ENCODE peak calls at places on chromosome 20, in four cellular contexts. One of them, this sample, is unnamed.

GRCh38 chr20:10074513-10074912 is 39.7 kb downstream of the ANKEF1 start:
- DNase-seq in NCI-H1417 treated with DMSO at 0.1 percent for 48 hours: no peak
- DNase-seq in effector memory CD4-positive, alpha-beta T cell: no peak
- DNase-seq in neural crest cell: no peak
- DNase-seq in this sample: no peak

GRCh38 chr20:50872562-50873288 is 58.5 kb downstream of the ADNP start:
- DNase-seq in NCI-H1417 treated with DMSO at 0.1 percent for 48 hours: no peak
- DNase-seq in effector memory CD4-positive, alpha-beta T cell: no peak
- DNase-seq in neural crest cell: peak
- DNase-seq in this sample: no peak

GRCh38 chr20:61719691-61720347 is 345.9 kb downstream of the TAF4 start:
- DNase-seq in NCI-H1417 treated with DMSO at 0.1 percent for 48 hours: no peak
- DNase-seq in effector memory CD4-positive, alpha-beta T cell: peak
- DNase-seq in neural crest cell: no peak
- DNase-seq in this sample: no peak

GRCh38 chr20:57711311-57711712 is 1.5 kb upstream of the PMEPA1 start:
- DNase-seq in NCI-H1417 treated with DMSO at 0.1 percent for 48 hours: no peak
- DNase-seq in effector memory CD4-positive, alpha-beta T cell: no peak
- DNase-seq in neural crest cell: no peak
- DNase-seq in this sample: peak

GRCh38 chr20:33668087-33668790 is 1.5 kb downstream of the ACTL10 start:
- DNase-seq in NCI-H1417 treated with DMSO at 0.1 percent for 48 hours: no peak
- DNase-seq in effector memory CD4-positive, alpha-beta T cell: peak
- DNase-seq in neural crest cell: peak
- DNase-seq in this sample: peak

GRCh38 chr20:34736106-34736505 is 32.0 kb downstream of the TP53INP2 start:
- DNase-seq in NCI-H1417 treated with DMSO at 0.1 percent for 48 hours: no peak
- DNase-seq in effector memory CD4-positive, alpha-beta T cell: no peak
- DNase-seq in neural crest cell: no peak
- DNase-seq in this sample: no peak

GRCh38 chr20:44309763-44310663 is 989 bp downstream of the FITM2 start:
- DNase-seq in NCI-H1417 treated with DMSO at 0.1 percent for 48 hours: no peak
- DNase-seq in effector memory CD4-positive, alpha-beta T cell: no peak
- DNase-seq in neural crest cell: no peak
- DNase-seq in this sample: peak

GRCh38 chr20:22684763-22685443 is 100.5 kb upstream of the FOXA2 start:
- DNase-seq in NCI-H1417 treated with DMSO at 0.1 percent for 48 hours: no peak
- DNase-seq in effector memory CD4-positive, alpha-beta T cell: no peak
- DNase-seq in neural crest cell: no peak
- DNase-seq in this sample: no peak

GRCh38 chr20:25065044-25065624 is 7.2 kb upstream of the ACSS1 start:
- DNase-seq in NCI-H1417 treated with DMSO at 0.1 percent for 48 hours: no peak
- DNase-seq in effector memory CD4-positive, alpha-beta T cell: no peak
- DNase-seq in neural crest cell: no peak
- DNase-seq in this sample: no peak

GRCh38 chr20:38685853-38686473 is 38.3 kb upstream of the SLC32A1 start:
- DNase-seq in NCI-H1417 treated with DMSO at 0.1 percent for 48 hours: no peak
- DNase-seq in effector memory CD4-positive, alpha-beta T cell: no peak
- DNase-seq in neural crest cell: peak
- DNase-seq in this sample: peak

GRCh38 chr20:35902545-35902941 is 51.8 kb downstream of the SCAND1 start:
- DNase-seq in NCI-H1417 treated with DMSO at 0.1 percent for 48 hours: no peak
- DNase-seq in effector memory CD4-positive, alpha-beta T cell: no peak
- DNase-seq in neural crest cell: no peak
- DNase-seq in this sample: no peak

GRCh38 chr20:63858393-63859165 is 2.7 kb upstream of the ABHD16B start:
- DNase-seq in NCI-H1417 treated with DMSO at 0.1 percent for 48 hours: no peak
- DNase-seq in effector memory CD4-positive, alpha-beta T cell: no peak
- DNase-seq in neural crest cell: no peak
- DNase-seq in this sample: peak

GRCh38 chr20:11274137-11274536 is 600.3 kb upstream of the JAG1 start:
- DNase-seq in NCI-H1417 treated with DMSO at 0.1 percent for 48 hours: peak
- DNase-seq in effector memory CD4-positive, alpha-beta T cell: no peak
- DNase-seq in neural crest cell: no peak
- DNase-seq in this sample: peak

GRCh38 chr20:35657271-35657670 is 7.4 kb downstream of the CPNE1 start:
- DNase-seq in NCI-H1417 treated with DMSO at 0.1 percent for 48 hours: no peak
- DNase-seq in effector memory CD4-positive, alpha-beta T cell: no peak
- DNase-seq in neural crest cell: no peak
- DNase-seq in this sample: no peak

GRCh38 chr20:58650181-58650775 is 805 bp upstream of the STX16 start:
- DNase-seq in NCI-H1417 treated with DMSO at 0.1 percent for 48 hours: no peak
- DNase-seq in effector memory CD4-positive, alpha-beta T cell: no peak
- DNase-seq in neural crest cell: no peak
- DNase-seq in this sample: no peak

GRCh38 chr20:40706977-40707582 is 18.0 kb upstream of the MAFB start:
- DNase-seq in NCI-H1417 treated with DMSO at 0.1 percent for 48 hours: no peak
- DNase-seq in effector memory CD4-positive, alpha-beta T cell: no peak
- DNase-seq in neural crest cell: no peak
- DNase-seq in this sample: peak

GRCh38 chr20:38321959-38322598 is 18.1 kb downstream of the BPI start:
- DNase-seq in NCI-H1417 treated with DMSO at 0.1 percent for 48 hours: no peak
- DNase-seq in effector memory CD4-positive, alpha-beta T cell: no peak
- DNase-seq in neural crest cell: peak
- DNase-seq in this sample: peak

GRCh38 chr20:48697845-48698491 is 129.8 kb downstream of the PREX1 start:
- DNase-seq in NCI-H1417 treated with DMSO at 0.1 percent for 48 hours: no peak
- DNase-seq in effector memory CD4-positive, alpha-beta T cell: no peak
- DNase-seq in neural crest cell: no peak
- DNase-seq in this sample: peak

GRCh38 chr20:35912877-35913276 is 41.4 kb downstream of the SCAND1 start:
- DNase-seq in NCI-H1417 treated with DMSO at 0.1 percent for 48 hours: no peak
- DNase-seq in effector memory CD4-positive, alpha-beta T cell: no peak
- DNase-seq in neural crest cell: no peak
- DNase-seq in this sample: no peak

GRCh38 chr20:23147964-23148720 is 62.0 kb upstream of the CD93 start:
- DNase-seq in NCI-H1417 treated with DMSO at 0.1 percent for 48 hours: no peak
- DNase-seq in effector memory CD4-positive, alpha-beta T cell: no peak
- DNase-seq in neural crest cell: no peak
- DNase-seq in this sample: peak

This sample was measured in islet precursor cell.